ENCODE peak calls at places on chromosomes 5 and 9, in six cellular contexts. D is GM12878, V is HepG2, U is HCT116, Q is NT2/D1, K is H1. H is an unnamed sample. For H3K4me1, the result is how much of the 10 kb centered on the place peaks cover.

GRCh38 chr5:132777209-132778069 is at the start of gene SEPTIN8:
- DNase-seq in D (no peak), V (no peak), U (no peak), Q (no peak), K (peak), H (peak)

GRCh38 chr9:130793589-130793988 is 41.5 kb upstream of the ABL1 start:
- DNase-seq in D (no peak), V (no peak), U (no peak), Q (no peak), K (no peak), H (no peak)

GRCh38 chr9:36316629-36317317 is 58.5 kb upstream of the GNE start:
- DNase-seq in D (no peak), V (peak), U (no peak), Q (no peak), K (no peak), H (no peak)

GRCh38 chr5:169934990-169935389 is 45.3 kb downstream of the INSYN2B start:
- DNase-seq in D (no peak), V (no peak), U (no peak), Q (no peak), K (no peak), H (peak)

GRCh38 chr5:85049020-85049419 is 664.3 kb upstream of the EDIL3 start:
- DNase-seq in D (no peak), V (peak), U (peak), Q (no peak), K (peak), H (no peak)

GRCh38 chr5:73151733-73152410 is 21.1 kb upstream of the TMEM174 start:
- DNase-seq in D (no peak), V (no peak), U (no peak), Q (no peak), K (no peak), H (no peak)

GRCh38 chr5:141778211-141778610 is 96.2 kb upstream of the ARAP3 start:
- DNase-seq in D (no peak), V (no peak), U (no peak), Q (no peak), K (no peak), H (no peak)

GRCh38 chr5:17094830-17095229 is 122.6 kb upstream of the BASP1 start:
- DNase-seq in D (no peak), V (no peak), U (no peak), Q (no peak), K (no peak), H (no peak)

GRCh38 chr5:134115806-134116175 is 1.3 kb downstream of the TCF7 start:
- DNase-seq in D (no peak), V (no peak), U (no peak), Q (no peak), K (no peak), H (no peak)

GRCh38 chr5:10588779-10589447 is 25.0 kb downstream of the ANKRD33B start:
- DNase-seq in D (no peak), V (no peak), U (no peak), Q (no peak), K (no peak), H (peak)

GRCh38 chr9:87357600-87357999 is 140.1 kb upstream of the DAPK1 start:
- DNase-seq in D (no peak), V (no peak), U (no peak), Q (no peak), K (no peak), H (no peak)

GRCh38 chr9:133113928-133114351 is 7.1 kb downstream of the RALGDS start:
- DNase-seq in D (no peak), V (no peak), U (no peak), Q (no peak), K (no peak), H (no peak)

GRCh38 chr5:146755781-146756180 is 122.8 kb downstream of the PPP2R2B start:
- DNase-seq in D (no peak), V (no peak), U (no peak), Q (no peak), K (no peak), H (no peak)

GRCh38 chr5:14895301-14895700 is 23.7 kb upstream of the ANKH start:
- DNase-seq in D (no peak), V (no peak), U (no peak), Q (no peak), K (no peak), H (no peak)

GRCh38 chr5:141821430-141821925 is 56.7 kb downstream of the PCDH1 start:
- DNase-seq in D (no peak), V (no peak), U (peak), Q (no peak), K (no peak), H (no peak)

GRCh38 chr5:157603333-157604190 is 28.0 kb upstream of the ADAM19 start:
- DNase-seq in D (no peak), V (peak), U (peak), Q (no peak), K (no peak), H (no peak)

GRCh38 chr5:14444988-14445387 is 136.6 kb upstream of the OTULINL start:
- DNase-seq in D (no peak), V (no peak), U (no peak), Q (no peak), K (no peak), H (no peak)

GRCh38 chr9:131289301-131290038 is at the start of gene PLPP7:
- DNase-seq in D (no peak), V (peak), U (no peak), Q (peak), K (peak), H (peak)

GRCh38 chr5:128216860-128217531 is 133.4 kb downstream of the SLC12A2 start:
- DNase-seq in D (no peak), V (no peak), U (no peak), Q (no peak), K (no peak), H (no peak)

GRCh38 chr9:69261636-69262035 is 63.4 kb upstream of the ENTREP1 start:
- DNase-seq in D (no peak), V (no peak), U (no peak), Q (no peak), K (no peak), H (no peak)

GRCh38 chr9:95189230-95190098 is 128.0 kb downstream of the FANCC start:
- DNase-seq in D (no peak), V (peak), U (no peak), Q (no peak), K (no peak), H (no peak)

GRCh38 chr5:96734871-96735325 is 72.7 kb downstream of the CAST start:
- DNase-seq in D (no peak), V (no peak), U (no peak), Q (no peak), K (no peak), H (no peak)

GRCh38 chr5:115543365-115543700 is 1.2 kb downstream of the FEM1C start:
- DNase-seq in D (no peak), V (peak), U (no peak), Q (no peak), K (no peak), H (no peak)

GRCh38 chr5:1297243-1297642 is 2.4 kb upstream of the TERT start:
- DNase-seq in D (no peak), V (no peak), U (no peak), Q (no peak), K (no peak), H (no peak)

GRCh38 chr5:177510567-177511053 is 984 bp upstream of the DOK3 start:
- DNase-seq in D (no peak), V (no peak), U (no peak), Q (no peak), K (no peak), H (no peak)
- TF ChIP-seq YY1 in D (no peak), V (no peak), U (no peak), Q (no peak), K (no peak), H (no peak)

DNA sequence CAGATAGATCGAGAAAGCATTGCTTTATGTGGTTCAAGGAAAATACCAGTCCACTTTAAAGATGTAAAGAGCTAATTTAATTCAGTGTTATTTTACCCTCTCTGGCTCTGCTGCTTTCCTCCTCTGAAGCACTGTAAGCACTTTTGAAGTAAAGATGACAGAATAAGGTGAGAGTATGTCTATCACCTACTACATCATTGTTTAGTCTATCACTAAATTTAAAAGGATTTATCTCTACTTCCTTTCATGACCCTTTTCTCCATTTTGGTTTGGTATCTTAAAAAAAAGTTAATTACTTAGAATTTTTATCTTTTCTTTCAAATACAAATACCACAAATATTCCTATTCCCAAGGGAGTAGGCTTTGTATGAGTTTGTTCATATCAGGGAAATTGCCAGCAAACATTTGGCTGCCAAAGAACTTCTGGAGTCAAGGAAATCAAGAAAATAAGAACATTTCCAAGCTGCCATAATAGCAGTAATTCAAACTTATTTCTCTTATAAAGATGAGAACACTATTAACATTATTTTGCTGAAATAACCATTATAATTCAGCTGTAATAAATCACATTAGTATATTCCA is 77.8 kb downstream of the SLC38A9 start:
- DNase-seq in D (no peak), V (no peak), U (no peak), Q (no peak), K (no peak), H (no peak)
- H3K4me1 ChIP-seq in D (under half), V (under half), U (under half), Q (under half), K (under half), H (under half)

GRCh38 chr9:34256987-34257585 is 72.0 kb downstream of the KIF24 start:
- DNase-seq in D (no peak), V (no peak), U (no peak), Q (no peak), K (no peak), H (no peak)
- H3K9ac ChIP-seq in D (no peak), V (no peak), U (no peak), Q (no peak), K (no peak), H (no peak)

DNA sequence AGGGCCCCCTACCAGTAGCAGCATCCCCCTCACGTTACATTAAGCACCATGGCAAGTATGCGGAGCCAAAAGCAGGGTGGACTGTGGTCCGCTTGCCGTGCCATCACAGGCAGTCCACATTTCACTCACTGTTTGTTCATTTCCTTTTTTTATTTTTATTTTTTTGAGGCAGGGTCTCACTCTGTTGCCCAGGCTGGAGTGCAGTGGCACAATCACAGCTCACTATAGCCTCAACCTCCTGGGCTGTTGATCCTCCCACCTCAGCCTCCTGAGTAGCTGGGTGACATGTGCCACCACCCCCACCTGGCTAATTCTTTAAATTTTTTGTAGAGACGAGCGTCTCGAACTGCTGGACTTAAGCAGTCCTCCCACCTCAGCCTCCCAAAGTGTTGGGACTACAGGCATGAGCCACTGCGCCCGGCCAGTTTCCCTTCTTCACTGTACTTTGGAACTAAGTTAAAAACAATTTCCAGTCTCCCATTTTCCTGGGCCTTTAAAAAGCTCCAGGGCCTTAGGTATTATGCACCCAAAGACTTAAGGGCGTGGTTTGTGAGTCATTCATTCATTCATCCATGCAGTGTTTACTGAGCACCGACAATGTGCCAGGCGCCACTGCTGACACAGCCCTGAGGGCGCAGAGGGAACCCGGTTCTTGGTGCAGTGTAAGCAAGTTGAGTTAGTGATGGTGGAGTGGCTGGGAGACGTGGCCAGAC is 19.9 kb downstream of the PRRX2 start:
- DNase-seq in D (no peak), V (no peak), U (peak), Q (no peak), K (no peak), H (no peak)
- TF ChIP-seq YY1 in D (no peak), V (no peak), U (no peak), Q (no peak), K (no peak), H (no peak)

GRCh38 chr9:91190062-91190461 is 171.7 kb downstream of the AUH start:
- DNase-seq in D (no peak), V (no peak), U (no peak), Q (no peak), K (no peak), H (no peak)

GRCh38 chr9:91191443-91192378 is 170.0 kb downstream of the AUH start:
- DNase-seq in D (no peak), V (no peak), U (no peak), Q (no peak), K (peak), H (no peak)

GRCh38 chr9:91193658-91194391 is 167.9 kb downstream of the AUH start:
- DNase-seq in D (no peak), V (peak), U (peak), Q (peak), K (peak), H (peak)

GRCh38 chr9:91192785-91193657 is 168.7 kb downstream of the AUH start:
- DNase-seq in D (no peak), V (peak), U (peak), Q (peak), K (peak), H (peak)

GRCh38 chr9:91192379-91192775 is 169.3 kb downstream of the AUH start:
- DNase-seq in D (no peak), V (peak), U (no peak), Q (no peak), K (peak), H (no peak)
- H3K4me1 ChIP-seq in D (under half), V (half or more), U (under half), Q (under half), K (under half), H (under half)

GRCh38 chr9:92607088-92607487 is 62.8 kb downstream of the IPPK start:
- DNase-seq in D (no peak), V (no peak), U (no peak), Q (no peak), K (no peak), H (no peak)
- H3K9ac ChIP-seq in D (no peak), V (no peak), U (no peak), Q (no peak), K (no peak), H (no peak)

GRCh38 chr5:172109749-172110148 is 78.3 kb downstream of the STK10 start:
- DNase-seq in D (no peak), V (no peak), U (no peak), Q (no peak), K (no peak), H (no peak)
- TF ChIP-seq YY1 in D (no peak), V (no peak), U (no peak), Q (no peak), K (no peak), H (no peak)

GRCh38 chr5:52786391-52786790 is 1.3 kb upstream of the ITGA1 start:
- DNase-seq in D (no peak), V (no peak), U (no peak), Q (no peak), K (no peak), H (no peak)
- H3K4me1 ChIP-seq in D (under half), V (under half), U (under half), Q (under half), K (under half), H (under half)

H was measured in K562.